ENCODE peak calls at places on chromosomes 13 and 19, in ten cellular contexts. One of them, this sample, is unnamed.
A peak's percentile ranks its signal among the peaks of the same experiment; 100 is the strongest.

GRCh38 chr13:73721571-73721970 is 412.6 kb downstream of the KLF12 start:
- DNase-seq in lower leg skin: no peak
- DNase-seq in endodermal cell: no peak
- DNase-seq in progenitor cell of endocrine pancreas: no peak
- DNase-seq in GM20000: no peak
- DNase-seq in PC-3: no peak
- DNase-seq in body of pancreas: no peak
- DNase-seq in Peyer's patch: no peak
- DNase-seq in tibial nerve: no peak
- DNase-seq in AG10803: no peak
- DNase-seq in this sample: no peak

GRCh38 chr13:68380041-68380973 is 1150.2 kb upstream of the PCDH9 start:
- DNase-seq in progenitor cell of endocrine pancreas: no peak
- DNase-seq in endodermal cell: no peak
- DNase-seq in lower leg skin: no peak
- DNase-seq in body of pancreas: no peak
- DNase-seq in GM20000: no peak
- DNase-seq in PC-3: no peak
- DNase-seq in tibial nerve: no peak
- DNase-seq in Peyer's patch: no peak
- DNase-seq in AG10803: no peak
- DNase-seq in this sample: no peak

GRCh38 chr19:41367848-41368301 is 3.9 kb upstream of the B9D2 start:
- DNase-seq in body of pancreas: peak; percentile 44
- DNase-seq in tibial nerve: no peak
- DNase-seq in lower leg skin: no peak
- DNase-seq in endodermal cell: no peak
- DNase-seq in AG10803: peak; percentile 95
- DNase-seq in PC-3: peak; percentile 78
- DNase-seq in GM20000: peak; percentile 54
- DNase-seq in Peyer's patch: no peak
- DNase-seq in progenitor cell of endocrine pancreas: no peak
- DNase-seq in this sample: no peak

GRCh38 chr13:102620512-102620911 is 23.7 kb downstream of the TPP2 start:
- DNase-seq in AG10803: no peak
- DNase-seq in PC-3: no peak
- DNase-seq in lower leg skin: no peak
- DNase-seq in GM20000: no peak
- DNase-seq in endodermal cell: no peak
- DNase-seq in progenitor cell of endocrine pancreas: no peak
- DNase-seq in tibial nerve: no peak
- DNase-seq in body of pancreas: peak; percentile 4
- DNase-seq in Peyer's patch: no peak
- DNase-seq in this sample: no peak

GRCh38 chr19:35044317-35045117 is 3.0 kb downstream of the HPN start:
- DNase-seq in GM20000: peak; percentile 82
- DNase-seq in PC-3: peak; percentile 62
- DNase-seq in endodermal cell: peak; percentile 93
- DNase-seq in AG10803: peak; percentile 45
- DNase-seq in progenitor cell of endocrine pancreas: peak; percentile 61
- DNase-seq in lower leg skin: no peak
- DNase-seq in tibial nerve: peak; percentile 49
- DNase-seq in Peyer's patch: no peak
- DNase-seq in body of pancreas: peak; percentile 58
- DNase-seq in this sample: peak; percentile 69

GRCh38 chr19:1855040-1855827 is 7.0 kb upstream of the REXO1 start:
- DNase-seq in Peyer's patch: peak; percentile 99
- DNase-seq in GM20000: peak; percentile 96
- DNase-seq in progenitor cell of endocrine pancreas: no peak
- DNase-seq in PC-3: peak; percentile 38
- DNase-seq in tibial nerve: peak; percentile 78
- DNase-seq in body of pancreas: peak; percentile 89
- DNase-seq in endodermal cell: peak; percentile 99
- DNase-seq in AG10803: peak; percentile 92
- DNase-seq in lower leg skin: peak; percentile 91
- DNase-seq in this sample: peak; percentile 92

GRCh38 chr13:92621985-92622384 is 604.6 kb upstream of the GPC6 start:
- DNase-seq in GM20000: no peak
- DNase-seq in body of pancreas: no peak
- DNase-seq in progenitor cell of endocrine pancreas: no peak
- DNase-seq in Peyer's patch: no peak
- DNase-seq in AG10803: no peak
- DNase-seq in endodermal cell: no peak
- DNase-seq in lower leg skin: no peak
- DNase-seq in PC-3: no peak
- DNase-seq in tibial nerve: no peak
- DNase-seq in this sample: no peak

GRCh38 chr13:70729369-70729768 is 621.1 kb upstream of the KLHL1 start:
- DNase-seq in body of pancreas: no peak
- DNase-seq in endodermal cell: no peak
- DNase-seq in GM20000: no peak
- DNase-seq in lower leg skin: no peak
- DNase-seq in AG10803: no peak
- DNase-seq in PC-3: no peak
- DNase-seq in tibial nerve: no peak
- DNase-seq in Peyer's patch: no peak
- DNase-seq in progenitor cell of endocrine pancreas: no peak
- DNase-seq in this sample: no peak

GRCh38 chr19:58439576-58440554 is at the start of gene ZNF132:
- DNase-seq in PC-3: no peak
- DNase-seq in tibial nerve: peak; percentile 95
- DNase-seq in GM20000: peak; percentile 94
- DNase-seq in body of pancreas: peak; percentile 99
- DNase-seq in endodermal cell: peak; percentile 67
- DNase-seq in lower leg skin: peak; percentile 99
- DNase-seq in AG10803: peak; percentile 100
- DNase-seq in Peyer's patch: peak; percentile 92
- DNase-seq in progenitor cell of endocrine pancreas: peak; percentile 53
- DNase-seq in this sample: peak; percentile 98

GRCh38 chr13:19984430-19985218 is 26.1 kb downstream of the ZMYM2 start:
- DNase-seq in lower leg skin: no peak
- DNase-seq in PC-3: peak; percentile 55
- DNase-seq in progenitor cell of endocrine pancreas: no peak
- DNase-seq in tibial nerve: no peak
- DNase-seq in AG10803: peak; percentile 56
- DNase-seq in endodermal cell: no peak
- DNase-seq in GM20000: peak; percentile 40
- DNase-seq in Peyer's patch: no peak
- DNase-seq in body of pancreas: no peak
- DNase-seq in this sample: no peak

GRCh38 chr13:98265669-98266551 is 88.8 kb upstream of the RNF113B start:
- DNase-seq in AG10803: peak; percentile 45
- DNase-seq in progenitor cell of endocrine pancreas: no peak
- DNase-seq in endodermal cell: peak; percentile 32
- DNase-seq in body of pancreas: peak; percentile 87
- DNase-seq in Peyer's patch: no peak
- DNase-seq in lower leg skin: no peak
- DNase-seq in PC-3: no peak
- DNase-seq in tibial nerve: peak; percentile 26
- DNase-seq in GM20000: no peak
- DNase-seq in this sample: no peak

DNA sequence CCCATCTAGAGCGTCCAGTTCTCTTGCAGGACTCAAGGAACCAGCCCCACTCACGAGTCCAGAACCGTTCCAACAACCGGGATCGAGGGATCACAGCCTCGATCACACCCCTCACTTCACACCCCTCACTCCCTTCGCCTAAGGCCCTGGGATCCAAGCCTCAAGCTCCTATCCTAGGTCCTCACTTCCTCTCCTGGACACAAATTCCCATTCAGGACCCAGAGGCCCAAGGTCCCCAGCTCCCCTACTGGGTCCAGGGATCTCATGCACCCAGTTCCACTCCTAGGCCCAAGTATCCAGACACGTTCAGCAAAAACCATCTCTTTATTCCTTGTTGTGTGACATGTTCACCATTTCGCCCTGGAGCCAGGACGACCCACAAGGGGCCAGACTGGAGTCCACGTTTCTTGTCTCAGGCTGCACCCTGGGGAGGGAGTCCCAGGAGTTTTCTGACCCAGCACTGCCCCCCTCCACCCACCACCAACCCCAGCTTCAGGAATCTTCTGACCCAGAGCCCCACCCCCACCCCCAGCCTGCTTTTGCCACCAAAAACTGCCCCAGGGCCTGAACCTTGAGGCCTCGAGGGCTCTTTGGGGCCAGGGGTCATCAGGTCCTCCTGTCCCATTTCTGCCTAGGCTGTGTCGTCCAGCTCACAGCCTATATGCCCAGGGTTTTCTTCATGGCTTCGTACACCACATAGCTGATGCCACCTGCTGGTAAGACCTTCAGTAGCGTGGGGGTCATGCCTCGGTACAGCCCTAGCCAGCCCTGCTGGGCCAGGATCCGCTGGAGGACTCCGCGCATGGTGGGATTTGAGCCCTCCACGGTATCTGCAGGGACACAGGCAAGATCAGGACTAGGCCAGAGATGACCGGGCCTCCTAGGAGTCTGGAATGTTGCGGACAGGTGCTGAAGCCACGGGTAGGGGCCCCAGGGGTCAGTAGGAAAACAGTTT is 1.4 kb upstream of the KHSRP start:
- DNase-seq in PC-3: peak; percentile 19
- DNase-seq in AG10803: no peak
- DNase-seq in progenitor cell of endocrine pancreas: no peak
- DNase-seq in endodermal cell: no peak
- DNase-seq in GM20000: peak; percentile 10
- DNase-seq in Peyer's patch: no peak
- DNase-seq in tibial nerve: no peak
- DNase-seq in body of pancreas: no peak
- DNase-seq in lower leg skin: no peak
- DNase-seq in this sample: peak; percentile 37
- TF ChIP-seq CTCF in PC-3: peak; percentile 41
- TF ChIP-seq CTCF in AG10803: no peak
- TF ChIP-seq CTCF in progenitor cell of endocrine pancreas: no peak
- TF ChIP-seq CTCF in endodermal cell: peak; percentile 36
- TF ChIP-seq CTCF in GM20000: no peak
- TF ChIP-seq CTCF in Peyer's patch: peak; percentile 24
- TF ChIP-seq CTCF in tibial nerve: no peak
- TF ChIP-seq CTCF in body of pancreas: no peak
- TF ChIP-seq CTCF in lower leg skin: no peak
- TF ChIP-seq CTCF in this sample: no peak

DNA sequence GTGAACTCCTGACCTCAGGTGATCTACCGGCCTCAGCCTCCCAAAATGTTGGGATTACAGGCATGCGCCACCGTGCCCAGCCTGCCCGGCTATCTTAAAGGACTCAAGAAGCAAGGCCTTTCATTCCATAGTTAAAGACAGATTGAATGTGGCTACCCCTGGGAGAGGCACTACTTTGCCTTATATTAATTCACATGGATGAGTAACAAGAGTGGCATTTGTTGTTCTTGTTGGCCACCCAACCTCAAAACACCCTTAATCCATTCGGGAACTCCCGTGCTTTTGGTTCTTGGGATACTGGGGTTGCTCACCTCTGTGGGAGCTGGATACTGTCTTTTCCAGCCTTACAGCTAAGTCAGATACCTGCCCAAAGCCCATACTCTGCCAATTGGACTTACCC is 34.4 kb upstream of the ABCC4 start:
- DNase-seq in endodermal cell: no peak
- DNase-seq in PC-3: peak; percentile 4
- DNase-seq in Peyer's patch: no peak
- DNase-seq in progenitor cell of endocrine pancreas: no peak
- DNase-seq in AG10803: no peak
- DNase-seq in lower leg skin: no peak
- DNase-seq in body of pancreas: no peak
- DNase-seq in GM20000: no peak
- DNase-seq in tibial nerve: no peak
- DNase-seq in this sample: no peak
- TF ChIP-seq CTCF in endodermal cell: no peak
- TF ChIP-seq CTCF in PC-3: no peak
- TF ChIP-seq CTCF in Peyer's patch: no peak
- TF ChIP-seq CTCF in progenitor cell of endocrine pancreas: no peak
- TF ChIP-seq CTCF in AG10803: no peak
- TF ChIP-seq CTCF in lower leg skin: no peak
- TF ChIP-seq CTCF in body of pancreas: no peak
- TF ChIP-seq CTCF in GM20000: no peak
- TF ChIP-seq CTCF in tibial nerve: no peak
- TF ChIP-seq CTCF in this sample: no peak

DNA sequence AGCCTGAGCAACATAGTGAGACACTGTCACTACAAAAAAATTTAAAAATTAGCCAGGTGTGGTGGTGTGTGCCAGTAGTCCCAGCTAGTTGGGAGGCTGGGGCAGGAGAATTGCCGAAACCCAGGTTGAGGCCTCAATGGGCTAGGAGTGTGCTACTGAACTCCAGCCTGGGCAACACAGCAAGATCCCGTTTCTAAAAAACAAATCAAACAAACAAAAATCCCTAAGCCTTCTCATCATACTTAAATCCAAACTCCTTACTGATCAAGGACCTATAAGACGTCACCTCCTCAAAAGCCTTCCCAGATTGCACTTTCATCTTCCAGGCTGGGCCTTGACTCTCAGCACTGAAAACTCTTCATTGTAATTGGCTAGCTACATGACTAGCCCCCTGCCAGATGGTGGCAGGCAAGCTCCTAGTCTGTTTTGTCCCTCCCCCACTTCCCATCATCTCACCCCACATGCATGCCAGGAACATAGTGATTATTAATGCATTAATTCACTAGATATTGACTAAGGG is 17.5 kb upstream of the NANOS3 start:
- DNase-seq in Peyer's patch: no peak
- DNase-seq in endodermal cell: no peak
- DNase-seq in lower leg skin: no peak
- DNase-seq in PC-3: peak; percentile 44
- DNase-seq in AG10803: peak; percentile 52
- DNase-seq in body of pancreas: no peak
- DNase-seq in progenitor cell of endocrine pancreas: no peak
- DNase-seq in GM20000: no peak
- DNase-seq in tibial nerve: no peak
- DNase-seq in this sample: no peak
- TF ChIP-seq CTCF in Peyer's patch: no peak
- TF ChIP-seq CTCF in endodermal cell: no peak
- TF ChIP-seq CTCF in lower leg skin: no peak
- TF ChIP-seq CTCF in PC-3: peak; percentile 27
- TF ChIP-seq CTCF in AG10803: peak; percentile 14
- TF ChIP-seq CTCF in body of pancreas: no peak
- TF ChIP-seq CTCF in progenitor cell of endocrine pancreas: no peak
- TF ChIP-seq CTCF in GM20000: no peak
- TF ChIP-seq CTCF in tibial nerve: no peak
- TF ChIP-seq CTCF in this sample: no peak

DNA sequence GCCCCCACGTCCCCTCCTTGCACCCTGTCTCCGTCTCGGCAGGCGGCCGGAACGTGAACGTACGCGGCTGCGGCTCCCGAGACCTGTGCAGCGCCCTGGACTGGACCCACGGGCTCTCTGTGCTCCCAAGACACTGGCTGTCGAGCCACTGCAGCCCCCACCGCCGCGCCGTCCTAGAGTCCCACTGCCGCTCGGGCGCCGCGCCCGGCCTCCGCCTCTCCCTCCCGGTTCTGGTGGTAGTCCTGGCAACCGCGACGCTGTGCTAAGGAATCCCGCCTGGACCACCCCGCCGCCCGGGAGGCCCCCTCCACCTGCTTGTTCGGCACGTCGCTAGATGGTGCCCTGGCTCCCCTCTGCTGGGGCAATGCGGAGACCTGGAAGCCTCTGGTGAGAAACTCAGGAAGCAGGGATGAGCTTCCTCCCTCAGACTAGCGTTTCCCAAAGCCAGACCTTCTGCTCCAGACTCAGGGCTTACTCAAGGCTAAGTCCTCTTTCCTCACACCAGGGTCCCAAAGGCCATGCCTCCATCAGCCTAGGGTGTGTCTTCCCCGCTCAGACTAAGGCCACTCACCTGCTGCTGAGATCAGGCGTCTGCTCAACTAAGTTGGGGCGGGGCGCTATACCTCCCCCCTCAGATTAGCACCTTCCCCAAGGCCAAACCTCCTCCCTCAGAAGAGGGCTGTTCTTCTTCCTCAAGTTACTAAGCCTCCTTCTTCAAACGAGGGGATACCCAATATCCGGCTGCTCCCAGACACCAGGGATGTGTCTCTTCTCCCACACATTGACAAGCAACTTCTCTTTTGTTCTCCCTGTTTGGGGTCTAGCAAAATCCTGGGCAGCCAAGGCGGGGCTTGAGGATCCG is 16.1 kb upstream of the IRGC start:
- DNase-seq in PC-3: no peak
- DNase-seq in endodermal cell: peak; percentile 91
- DNase-seq in body of pancreas: peak; percentile 5
- DNase-seq in lower leg skin: no peak
- DNase-seq in tibial nerve: no peak
- DNase-seq in AG10803: no peak
- DNase-seq in progenitor cell of endocrine pancreas: peak; percentile 30
- DNase-seq in Peyer's patch: peak; percentile 68
- DNase-seq in GM20000: no peak
- DNase-seq in this sample: peak; percentile 28
- TF ChIP-seq CTCF in PC-3: no peak
- TF ChIP-seq CTCF in endodermal cell: peak; percentile 56
- TF ChIP-seq CTCF in body of pancreas: no peak
- TF ChIP-seq CTCF in lower leg skin: no peak
- TF ChIP-seq CTCF in tibial nerve: no peak
- TF ChIP-seq CTCF in AG10803: no peak
- TF ChIP-seq CTCF in progenitor cell of endocrine pancreas: no peak
- TF ChIP-seq CTCF in Peyer's patch: no peak
- TF ChIP-seq CTCF in GM20000: no peak
- TF ChIP-seq CTCF in this sample: no peak